ENCODE peak calls at places on chromosomes 7 and 10, in nine cellular contexts. V, F, M, Z, Q, R, P, N and E are unnamed samples.

GRCh38 chr10:85645097-85645496 is 721.5 kb downstream of the GRID1 start:
- DNase-seq in V (no peak), F (no peak), M (no peak), Z (no peak), Q (no peak), R (peak), P (no peak), N (no peak), E (no peak)

GRCh38 chr10:132445516-132446194 is 48.7 kb downstream of the PWWP2B start:
- DNase-seq in V (no peak), F (no peak), M (no peak), Z (no peak), Q (no peak), R (no peak), P (no peak), N (no peak), E (no peak)

GRCh38 chr7:131625817-131626372 is 69.5 kb upstream of the PODXL start:
- DNase-seq in V (peak), F (no peak), M (no peak), Z (no peak), Q (peak), R (peak), P (peak), N (no peak), E (no peak)

GRCh38 chr7:7416031-7416968 is 119.4 kb downstream of the COL28A1 start:
- DNase-seq in V (peak), F (no peak), M (no peak), Z (no peak), Q (no peak), R (peak), P (no peak), N (no peak), E (peak)

GRCh38 chr10:92799591-92799990 is 48.7 kb upstream of the EXOC6 start:
- DNase-seq in V (peak), F (no peak), M (no peak), Z (no peak), Q (no peak), R (no peak), P (peak), N (no peak), E (no peak)

GRCh38 chr7:16562456-16563220 is 36.0 kb downstream of the LRRC72 start:
- DNase-seq in V (no peak), F (no peak), M (no peak), Z (no peak), Q (no peak), R (no peak), P (no peak), N (no peak), E (no peak)

GRCh38 chr10:93756128-93756517 is 1.6 kb upstream of the LGI1 start:
- DNase-seq in V (no peak), F (no peak), M (no peak), Z (no peak), Q (no peak), R (no peak), P (no peak), N (no peak), E (no peak)

GRCh38 chr10:75803816-75804576 is 372.6 kb downstream of the LRMDA start:
- DNase-seq in V (no peak), F (no peak), M (no peak), Z (no peak), Q (peak), R (no peak), P (no peak), N (peak), E (no peak)

GRCh38 chr7:70415179-70415972 is 716.6 kb upstream of the GALNT17 start:
- DNase-seq in V (no peak), F (no peak), M (no peak), Z (no peak), Q (no peak), R (no peak), P (no peak), N (no peak), E (no peak)

GRCh38 chr10:4813496-4813895 is 12.5 kb upstream of the AKR1E2 start:
- DNase-seq in V (no peak), F (no peak), M (no peak), Z (no peak), Q (no peak), R (peak), P (no peak), N (no peak), E (no peak)

GRCh38 chr7:36967387-36967786 is 243.1 kb upstream of the AOAH start:
- DNase-seq in V (peak), F (no peak), M (no peak), Z (no peak), Q (peak), R (peak), P (peak), N (peak), E (no peak)

GRCh38 chr7:80453699-80454340 is 58.0 kb downstream of the GNAT3 start:
- DNase-seq in V (peak), F (no peak), M (no peak), Z (no peak), Q (no peak), R (no peak), P (peak), N (no peak), E (no peak)

GRCh38 chr10:50470798-50471582 is 152.8 kb downstream of the SGMS1 start:
- DNase-seq in V (peak), F (no peak), M (no peak), Z (no peak), Q (no peak), R (peak), P (no peak), N (no peak), E (no peak)

GRCh38 chr7:22090512-22090911 is 144.8 kb upstream of the CDCA7L start:
- DNase-seq in V (no peak), F (no peak), M (no peak), Z (no peak), Q (no peak), R (no peak), P (no peak), N (no peak), E (no peak)

GRCh38 chr10:44382131-44382858 is 2.6 kb downstream of the CXCL12 start:
- DNase-seq in V (no peak), F (no peak), M (peak), Z (no peak), Q (no peak), R (peak), P (no peak), N (no peak), E (no peak)

GRCh38 chr7:73437091-73437490 is 3.5 kb downstream of the FZD9 start:
- DNase-seq in V (no peak), F (no peak), M (no peak), Z (no peak), Q (no peak), R (no peak), P (no peak), N (no peak), E (no peak)

GRCh38 chr7:148374698-148375259 is 215.8 kb upstream of the C7orf33 start:
- DNase-seq in V (no peak), F (no peak), M (no peak), Z (no peak), Q (no peak), R (no peak), P (no peak), N (no peak), E (no peak)

GRCh38 chr10:132137111-132138072 is 49.4 kb upstream of the DPYSL4 start:
- DNase-seq in V (no peak), F (no peak), M (peak), Z (no peak), Q (peak), R (no peak), P (no peak), N (no peak), E (no peak)

GRCh38 chr10:91536101-91536500 is 96.8 kb downstream of the PPP1R3C start:
- DNase-seq in V (no peak), F (no peak), M (no peak), Z (no peak), Q (no peak), R (peak), P (peak), N (no peak), E (no peak)

GRCh38 chr7:46847126-46847525 is 734.8 kb downstream of the TNS3 start:
- DNase-seq in V (no peak), F (no peak), M (no peak), Z (no peak), Q (no peak), R (peak), P (no peak), N (no peak), E (no peak)

GRCh38 chr7:30159698-30160143 is 24.9 kb downstream of the MTURN start:
- DNase-seq in V (peak), F (no peak), M (peak), Z (no peak), Q (no peak), R (peak), P (peak), N (no peak), E (peak)

GRCh38 chr10:3803884-3804741 is 19.1 kb upstream of the KLF6 start:
- DNase-seq in V (no peak), F (peak), M (no peak), Z (no peak), Q (no peak), R (peak), P (no peak), N (no peak), E (no peak)

GRCh38 chr10:87887548-87888289 is 24.3 kb downstream of the PTEN start:
- DNase-seq in V (no peak), F (no peak), M (no peak), Z (no peak), Q (no peak), R (no peak), P (no peak), N (no peak), E (no peak)

GRCh38 chr10:126126023-126126422 is 229.7 kb downstream of the FANK1 start:
- DNase-seq in V (no peak), F (no peak), M (no peak), Z (no peak), Q (no peak), R (no peak), P (no peak), N (no peak), E (no peak)

GRCh38 chr10:57053530-57053929 is 692.5 kb upstream of the ZWINT start:
- DNase-seq in V (no peak), F (no peak), M (no peak), Z (no peak), Q (no peak), R (no peak), P (no peak), N (no peak), E (no peak)

GRCh38 chr10:70786799-70787415 is 1.7 kb upstream of the TBATA start:
- DNase-seq in V (no peak), F (no peak), M (no peak), Z (no peak), Q (no peak), R (peak), P (peak), N (no peak), E (no peak)

GRCh38 chr7:150417863-150418262 is 32.6 kb upstream of the GIMAP8 start:
- DNase-seq in V (no peak), F (no peak), M (no peak), Z (no peak), Q (no peak), R (no peak), P (no peak), N (no peak), E (no peak)

GRCh38 chr10:5776881-5777197 is 36.4 kb downstream of the GDI2 start:
- DNase-seq in V (peak), F (no peak), M (no peak), Z (no peak), Q (no peak), R (peak), P (peak), N (no peak), E (no peak)

GRCh38 chr7:44235582-44236332 is 35.0 kb downstream of the YKT6 start:
- DNase-seq in V (no peak), F (no peak), M (no peak), Z (no peak), Q (peak), R (no peak), P (no peak), N (no peak), E (no peak)

GRCh38 chr7:6516387-6516983 is 34.8 kb downstream of the GRID2IP start:
- DNase-seq in V (peak), F (peak), M (peak), Z (peak), Q (peak), R (peak), P (peak), N (peak), E (peak)

GRCh38 chr10:30788307-30788706 is 158.8 kb upstream of the LYZL2 start:
- DNase-seq in V (no peak), F (no peak), M (no peak), Z (no peak), Q (no peak), R (peak), P (peak), N (no peak), E (no peak)

GRCh38 chr10:130169136-130169888 is 33.1 kb downstream of the GLRX3 start:
- DNase-seq in V (peak), F (no peak), M (no peak), Z (no peak), Q (no peak), R (peak), P (no peak), N (no peak), E (no peak)

GRCh38 chr7:50787825-50788224 is 5.1 kb upstream of the GRB10 start:
- DNase-seq in V (no peak), F (no peak), M (no peak), Z (no peak), Q (no peak), R (no peak), P (no peak), N (no peak), E (no peak)

GRCh38 chr10:96670786-96671185 is 49.5 kb downstream of the PIK3AP1 start:
- DNase-seq in V (no peak), F (no peak), M (no peak), Z (no peak), Q (no peak), R (peak), P (no peak), N (no peak), E (no peak)

GRCh38 chr7:110531186-110531585 is 559.7 kb upstream of the LRRN3 start:
- DNase-seq in V (no peak), F (no peak), M (no peak), Z (no peak), Q (no peak), R (peak), P (no peak), N (no peak), E (no peak)

GRCh38 chr7:137953043-137953691 is 48.7 kb downstream of the CREB3L2 start:
- DNase-seq in V (peak), F (no peak), M (no peak), Z (no peak), Q (no peak), R (peak), P (peak), N (no peak), E (no peak)